ENCODE peak calls at places on chromosome 19, in ten cellular contexts. W, G, I, B, H, T, K, Y, C and Z are unnamed samples.

GRCh38 chr19:33434886-33435705 is 61.6 kb downstream of the CEBPG start:
- DNase-seq in W (peak; percentile 41), G (no peak), I (no peak), B (no peak), H (peak; percentile 57), T (no peak), K (peak; percentile 62), Y (no peak), C (no peak), Z (no peak)

GRCh38 chr19:4258181-4258580 is 11.3 kb downstream of the YJU2 start:
- DNase-seq in W (no peak), G (no peak), I (no peak), B (no peak), H (no peak), T (no peak), K (peak; percentile 67), Y (no peak), C (no peak), Z (no peak)

GRCh38 chr19:7391218-7391670 is 42.5 kb downstream of the ARHGEF18 start:
- DNase-seq in W (peak; percentile 32), G (no peak), I (no peak), B (peak; percentile 31), H (no peak), T (peak; percentile 86), K (no peak), Y (no peak), C (no peak), Z (no peak)

GRCh38 chr19:49282184-49282583 is 42.8 kb downstream of the SLC6A16 start:
- DNase-seq in W (no peak), G (no peak), I (no peak), B (no peak), H (no peak), T (no peak), K (no peak), Y (no peak), C (no peak), Z (no peak)

GRCh38 chr19:10321417-10321797 is 5.6 kb upstream of the FDX2 start:
- DNase-seq in W (no peak), G (no peak), I (no peak), B (no peak), H (no peak), T (no peak), K (no peak), Y (no peak), C (no peak), Z (no peak)

GRCh38 chr19:49820125-49820524 is 2.0 kb downstream of the MED25 start:
- DNase-seq in W (no peak), G (no peak), I (no peak), B (peak; percentile 47), H (no peak), T (no peak), K (no peak), Y (no peak), C (no peak), Z (no peak)

GRCh38 chr19:32830231-32831014 is 39.1 kb downstream of the SLC7A9 start:
- DNase-seq in W (no peak), G (peak; percentile 50), I (no peak), B (no peak), H (no peak), T (peak; percentile 58), K (no peak), Y (peak; percentile 45), C (no peak), Z (no peak)

GRCh38 chr19:7869453-7869909 is 4.7 kb downstream of the PRR36 start:
- DNase-seq in W (peak; percentile 33), G (peak; percentile 87), I (peak; percentile 39), B (peak; percentile 82), H (peak; percentile 93), T (no peak), K (peak; percentile 95), Y (no peak), C (peak; percentile 84), Z (no peak)

GRCh38 chr19:35545001-35545854 is at the start of gene TMEM147:
- DNase-seq in W (peak; percentile 98), G (peak; percentile 92), I (peak; percentile 84), B (peak; percentile 94), H (peak; percentile 97), T (peak; percentile 55), K (peak; percentile 97), Y (peak; percentile 24), C (peak; percentile 97), Z (peak; percentile 59)

GRCh38 chr19:54696117-54696548 is 28.1 kb upstream of the KIR3DL3 start:
- DNase-seq in W (no peak), G (peak; percentile 7), I (no peak), B (no peak), H (no peak), T (no peak), K (no peak), Y (no peak), C (no peak), Z (no peak)
- TF ChIP-seq CTCF in W (no peak), G (no peak), I (no peak), B (no peak), H (no peak), T (no peak), K (no peak), Y (no peak), C (no peak), Z (no peak)

GRCh38 chr19:45784096-45784495 is 1.8 kb upstream of the DMPK start:
- DNase-seq in W (no peak), G (peak; percentile 1), I (no peak), B (no peak), H (no peak), T (no peak), K (no peak), Y (no peak), C (no peak), Z (no peak)

GRCh38 chr19:45782162-45782623 is at the start of gene DMPK:
- DNase-seq in W (no peak), G (no peak), I (no peak), B (no peak), H (no peak), T (no peak), K (peak; percentile 88), Y (no peak), C (peak; percentile 77), Z (no peak)

GRCh38 chr19:45785097-45785496 is 2.8 kb upstream of the DMPK start:
- DNase-seq in W (no peak), G (peak; percentile 0), I (no peak), B (no peak), H (no peak), T (no peak), K (no peak), Y (no peak), C (no peak), Z (no peak)

GRCh38 chr19:45781282-45782161 is 768 bp downstream of the DMPK start:
- DNase-seq in W (peak; percentile 78), G (peak; percentile 3), I (peak; percentile 3), B (peak; percentile 72), H (no peak), T (no peak), K (peak; percentile 95), Y (no peak), C (no peak), Z (no peak)

GRCh38 chr19:45782820-45783785 is 813 bp upstream of the DMPK start:
- DNase-seq in W (no peak), G (no peak), I (no peak), B (no peak), H (no peak), T (no peak), K (no peak), Y (peak; percentile 46), C (peak; percentile 54), Z (no peak)
- TF ChIP-seq CTCF in W (no peak), G (no peak), I (no peak), B (no peak), H (no peak), T (peak; percentile 4), K (no peak), Y (no peak), C (no peak), Z (peak; percentile 8)

GRCh38 chr19:37329686-37330085 is 41.2 kb upstream of the ZNF527 start:
- DNase-seq in W (no peak), G (no peak), I (no peak), B (no peak), H (no peak), T (no peak), K (no peak), Y (no peak), C (peak; percentile 11), Z (no peak)
- TF ChIP-seq CTCF in W (no peak), G (no peak), I (peak; percentile 44), B (no peak), H (no peak), T (no peak), K (no peak), Y (no peak), C (peak; percentile 11), Z (no peak)

GRCh38 chr19:13844130-13844631 is 32.8 kb upstream of the NANOS3 start:
- DNase-seq in W (peak; percentile 68), G (no peak), I (no peak), B (no peak), H (peak; percentile 80), T (no peak), K (peak; percentile 69), Y (no peak), C (no peak), Z (no peak)
- TF ChIP-seq CTCF in W (no peak), G (no peak), I (no peak), B (no peak), H (no peak), T (no peak), K (no peak), Y (no peak), C (no peak), Z (no peak)

DNA sequence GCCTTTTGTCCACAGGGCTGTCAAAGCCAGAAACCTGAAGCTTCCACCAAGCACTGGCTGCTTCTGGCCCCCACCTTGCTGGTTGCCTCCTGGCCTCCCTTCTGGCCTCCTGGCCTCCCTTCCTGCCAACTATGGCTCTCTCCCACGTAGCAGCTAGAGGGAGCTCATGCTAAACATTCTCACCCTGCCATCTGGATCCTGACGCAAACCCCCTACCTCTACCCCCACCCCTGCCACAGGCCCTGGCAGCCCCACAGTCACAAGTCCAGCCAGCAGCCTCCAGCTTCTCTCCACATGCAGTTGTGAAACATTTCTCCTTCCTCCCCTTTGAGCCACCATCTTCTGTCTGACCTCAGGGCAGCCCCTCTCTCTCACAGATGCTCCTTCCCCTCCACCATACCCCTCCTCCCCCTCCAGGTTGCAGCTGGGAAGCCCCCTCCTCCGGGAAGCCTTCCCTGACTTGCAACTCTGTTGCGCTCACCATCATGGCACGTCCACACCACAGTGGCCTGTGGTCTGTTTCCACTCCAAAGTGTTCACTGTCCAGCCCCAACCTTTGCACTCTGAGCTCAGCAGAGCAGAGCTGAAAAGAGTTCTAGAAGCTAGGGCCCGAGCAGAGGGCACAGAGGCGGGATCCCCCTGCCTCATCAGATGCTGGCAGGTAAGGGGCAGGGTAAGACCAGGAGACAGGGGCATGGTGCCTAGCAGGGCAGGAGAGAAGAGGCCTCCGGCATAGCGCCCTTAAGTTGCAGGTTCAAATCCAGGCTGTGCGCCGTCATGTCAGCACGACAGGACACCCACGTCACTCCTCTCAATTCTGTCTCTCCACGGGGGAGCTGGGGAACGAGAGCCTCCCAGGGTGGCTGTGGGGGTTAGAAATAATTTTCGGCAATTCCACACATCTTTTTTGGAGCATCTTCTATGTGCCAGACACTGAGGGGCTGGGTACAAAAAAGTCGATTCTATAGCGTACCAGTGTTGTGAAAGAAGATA is 7.3 kb downstream of the ADGRL1 start:
- DNase-seq in W (no peak), G (no peak), I (no peak), B (no peak), H (no peak), T (no peak), K (no peak), Y (no peak), C (no peak), Z (no peak)
- TF ChIP-seq CTCF in W (no peak), G (no peak), I (no peak), B (no peak), H (no peak), T (peak; percentile 13), K (no peak), Y (peak; percentile 20), C (no peak), Z (no peak)

GRCh38 chr19:40242480-40242879 is 16.0 kb upstream of the CCNP start:
- DNase-seq in W (no peak), G (no peak), I (no peak), B (no peak), H (no peak), T (no peak), K (no peak), Y (no peak), C (no peak), Z (no peak)
- TF ChIP-seq CTCF in W (no peak), G (no peak), I (no peak), B (no peak), H (no peak), T (no peak), K (no peak), Y (no peak), C (no peak), Z (no peak)